ENCODE peak calls at places on chromosome 10, in five cellular contexts. Y is stomach, P is GM23248, E is Peyer's patch, G is transverse colon. R is an unnamed sample. For H3K9me3, the result is how much of the 10 kb centered on the place peaks cover.

GRCh38 chr10:24707445-24707844 is 16.2 kb downstream of the ARHGAP21 start:
- DNase-seq in P (peak), G (no peak), Y (no peak), E (no peak), R (no peak)

GRCh38 chr10:26486304-26486703 is 48.2 kb downstream of the APBB1IP start:
- DNase-seq in P (peak), E (no peak), G (no peak), Y (no peak), R (no peak)

GRCh38 chr10:12513775-12514663 is 164.7 kb downstream of the CAMK1D start:
- DNase-seq in E (no peak), P (no peak), Y (no peak), G (no peak), R (no peak)

GRCh38 chr10:104304927-104305326 is 33.3 kb downstream of the ITPRIP start:
- DNase-seq in P (no peak), E (no peak), G (no peak), Y (no peak), R (no peak)

GRCh38 chr10:72953687-72954086 is 919 bp downstream of the PLA2G12B start:
- DNase-seq in P (no peak), Y (no peak), E (peak), G (no peak), R (peak)

GRCh38 chr10:43361532-43362190 is 9.8 kb upstream of the FXYD4 start:
- DNase-seq in Y (no peak), G (no peak), E (no peak), P (no peak), R (no peak)

GRCh38 chr10:95742529-95742884 is 13.5 kb upstream of the ENTPD1 start:
- DNase-seq in P (no peak), Y (peak), E (no peak), G (peak), R (peak)

GRCh38 chr10:34628174-34628802 is 186.8 kb downstream of the PARD3 start:
- DNase-seq in G (peak), Y (peak), E (peak), P (no peak), R (peak)

GRCh38 chr10:120423350-120424197 is 33.5 kb upstream of the PLPP4 start:
- DNase-seq in Y (peak), P (peak), E (no peak), G (peak), R (peak)

GRCh38 chr10:8919291-8919690 is 864.8 kb downstream of the GATA3 start:
- DNase-seq in Y (no peak), E (no peak), G (no peak), P (no peak), R (no peak)

GRCh38 chr10:64397125-64397524 is 875.9 kb downstream of the REEP3 start:
- DNase-seq in G (no peak), P (no peak), Y (no peak), E (no peak), R (no peak)

GRCh38 chr10:30386801-30387588 is 37.9 kb upstream of the MTPAP start:
- DNase-seq in G (no peak), E (no peak), P (peak), Y (no peak), R (no peak)

GRCh38 chr10:113301342-113301984 is 251.4 kb upstream of the HABP2 start:
- DNase-seq in G (no peak), Y (no peak), P (no peak), E (no peak), R (no peak)

GRCh38 chr10:61341008-61341407 is 112.2 kb downstream of the TMEM26 start:
- DNase-seq in E (no peak), Y (no peak), G (no peak), P (no peak), R (no peak)

GRCh38 chr10:35493196-35494118 is 111.7 kb upstream of the GJD4 start:
- DNase-seq in Y (peak), G (peak), E (no peak), P (no peak), R (no peak)

GRCh38 chr10:3635697-3636096 is 149.3 kb downstream of the KLF6 start:
- DNase-seq in G (peak), P (no peak), Y (no peak), E (no peak), R (no peak)

GRCh38 chr10:26725837-26726727 is 28.6 kb downstream of the PDSS1 start:
- DNase-seq in E (peak), G (peak), P (peak), Y (peak), R (peak)

GRCh38 chr10:95394161-95394880 is 103.5 kb upstream of the PDLIM1 start:
- DNase-seq in E (no peak), P (peak), G (no peak), Y (no peak), R (no peak)

GRCh38 chr10:95832216-95833037 is 75.3 kb upstream of the CC2D2B start:
- DNase-seq in P (no peak), Y (no peak), G (peak), E (no peak), R (peak)

GRCh38 chr10:46022978-46023702 is 7.3 kb downstream of the NCOA4 start:
- DNase-seq in P (peak), Y (peak), E (peak), G (peak), R (peak)

GRCh38 chr10:116836087-116836486 is 13.2 kb upstream of the ENO4 start:
- DNase-seq in G (no peak), Y (no peak), P (no peak), E (no peak), R (no peak)

GRCh38 chr10:86366033-86366901 is at the start of gene GRID1:
- DNase-seq in E (peak), Y (no peak), G (no peak), P (peak), R (no peak)

GRCh38 chr10:69504576-69505250 is 53.4 kb downstream of the TSPAN15 start:
- DNase-seq in P (no peak), E (no peak), G (no peak), Y (no peak), R (no peak)

GRCh38 chr10:35016009-35016408 is 74.1 kb downstream of the CUL2 start:
- DNase-seq in G (no peak), E (no peak), Y (no peak), P (no peak), R (no peak)

GRCh38 chr10:105761861-105762260 is 1120.8 kb downstream of the SORCS3 start:
- DNase-seq in G (no peak), P (no peak), Y (no peak), E (no peak), R (no peak)

GRCh38 chr10:126119591-126119990 is 223.2 kb downstream of the FANK1 start:
- DNase-seq in E (no peak), P (peak), G (no peak), Y (no peak), R (no peak)

GRCh38 chr10:74544106-74544505 is 282.3 kb upstream of the KAT6B start:
- DNase-seq in G (no peak), E (no peak), Y (no peak), P (peak), R (no peak)

GRCh38 chr10:102059987-102060386 is 4.0 kb upstream of the ARMH3 start:
- DNase-seq in G (no peak), P (no peak), E (no peak), Y (no peak), R (no peak)

GRCh38 chr10:3476186-3476585 is 303.6 kb upstream of the PITRM1 start:
- DNase-seq in G (no peak), Y (no peak), P (peak), E (no peak), R (no peak)

GRCh38 chr10:73998623-73999622 is 1.0 kb downstream of the VCL start:
- DNase-seq in E (peak), G (peak), P (peak), Y (peak), R (peak)

GRCh38 chr10:111479966-111480365 is 403.1 kb downstream of the ADRA2A start:
- DNase-seq in Y (no peak), E (no peak), G (no peak), P (peak), R (no peak)

GRCh38 chr10:1368772-1369171 is 312.6 kb downstream of the WDR37 start:
- DNase-seq in Y (peak), G (peak), P (peak), E (peak), R (no peak)

DNA sequence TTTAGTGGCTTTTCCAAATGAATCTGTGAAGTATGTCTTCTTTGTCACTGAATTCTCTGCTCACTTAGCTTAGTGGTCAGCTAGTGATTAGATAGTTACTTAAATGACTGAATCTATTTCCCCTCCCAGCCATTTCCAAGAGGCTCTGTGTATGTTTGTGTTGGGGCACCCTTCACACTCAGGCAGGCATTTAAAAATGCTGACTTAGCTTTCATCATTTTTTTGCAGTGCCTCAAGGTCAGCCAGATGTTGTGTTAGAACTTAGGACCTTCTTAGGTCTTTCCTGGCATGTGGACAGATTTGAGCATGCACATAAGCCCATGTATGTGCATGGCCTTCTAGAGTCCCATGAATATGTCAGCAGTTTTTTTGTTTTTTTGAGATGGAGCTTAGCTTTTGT is 25.4 kb upstream of the HHEX start:
- DNase-seq in P (no peak), Y (no peak), G (no peak), E (no peak), R (no peak)
- H3K9me3 ChIP-seq in P (under half), Y (under half), G (under half), E (under half), R (under half)

GRCh38 chr10:130477360-130477759 is 341.2 kb downstream of the GLRX3 start:
- DNase-seq in P (no peak), E (no peak), Y (no peak), G (no peak), R (no peak)

GRCh38 chr10:130480491-130480890 is 344.3 kb downstream of the GLRX3 start:
- DNase-seq in P (no peak), E (no peak), Y (no peak), G (no peak), R (no peak)

GRCh38 chr10:130479146-130479545 is 343.0 kb downstream of the GLRX3 start:
- DNase-seq in G (no peak), P (no peak), E (no peak), Y (no peak), R (no peak)

GRCh38 chr10:130481076-130481930 is 345.1 kb downstream of the GLRX3 start:
- DNase-seq in Y (no peak), G (no peak), P (no peak), E (no peak), R (no peak)

GRCh38 chr10:130479906-130480305 is 343.7 kb downstream of the GLRX3 start:
- DNase-seq in Y (no peak), E (no peak), P (no peak), G (no peak), R (no peak)
- H3K9me3 ChIP-seq in Y (under half), E (under half), P (under half), G (under half), R (under half)

GRCh38 chr10:5123886-5124285 is 29.7 kb downstream of the AKR1C3 start:
- DNase-seq in P (no peak), E (no peak), Y (no peak), G (no peak), R (no peak)

GRCh38 chr10:5125315-5126044 is 31.3 kb downstream of the AKR1C3 start:
- DNase-seq in P (no peak), Y (no peak), G (no peak), E (no peak), R (no peak)
- H3K9me3 ChIP-seq in P (under half), Y (under half), G (under half), E (under half), R (under half)

GRCh38 chr10:21830037-21830436 is 173.5 kb downstream of the DNAJC1 start:
- DNase-seq in G (no peak), Y (no peak), P (no peak), E (no peak), R (no peak)
- H3K9me3 ChIP-seq in G (half or more), Y (under half), P (under half), E (under half), R (under half)

GRCh38 chr10:123570051-123570897 is 95.9 kb upstream of the GPR26 start:
- DNase-seq in P (no peak), Y (no peak), G (no peak), E (no peak), R (no peak)

GRCh38 chr10:123569436-123570010 is 96.6 kb upstream of the GPR26 start:
- DNase-seq in E (no peak), P (no peak), G (no peak), Y (no peak), R (no peak)

GRCh38 chr10:123571978-123572377 is 94.2 kb upstream of the GPR26 start:
- DNase-seq in E (no peak), P (no peak), Y (no peak), G (no peak), R (no peak)

GRCh38 chr10:123568751-123569150 is 97.4 kb upstream of the GPR26 start:
- DNase-seq in G (no peak), E (no peak), Y (no peak), P (no peak), R (no peak)

GRCh38 chr10:123570898-123571515 is 95.1 kb upstream of the GPR26 start:
- DNase-seq in E (no peak), Y (no peak), G (no peak), P (no peak), R (no peak)
- H3K9me3 ChIP-seq in E (under half), Y (under half), G (under half), P (under half), R (under half)

DNA sequence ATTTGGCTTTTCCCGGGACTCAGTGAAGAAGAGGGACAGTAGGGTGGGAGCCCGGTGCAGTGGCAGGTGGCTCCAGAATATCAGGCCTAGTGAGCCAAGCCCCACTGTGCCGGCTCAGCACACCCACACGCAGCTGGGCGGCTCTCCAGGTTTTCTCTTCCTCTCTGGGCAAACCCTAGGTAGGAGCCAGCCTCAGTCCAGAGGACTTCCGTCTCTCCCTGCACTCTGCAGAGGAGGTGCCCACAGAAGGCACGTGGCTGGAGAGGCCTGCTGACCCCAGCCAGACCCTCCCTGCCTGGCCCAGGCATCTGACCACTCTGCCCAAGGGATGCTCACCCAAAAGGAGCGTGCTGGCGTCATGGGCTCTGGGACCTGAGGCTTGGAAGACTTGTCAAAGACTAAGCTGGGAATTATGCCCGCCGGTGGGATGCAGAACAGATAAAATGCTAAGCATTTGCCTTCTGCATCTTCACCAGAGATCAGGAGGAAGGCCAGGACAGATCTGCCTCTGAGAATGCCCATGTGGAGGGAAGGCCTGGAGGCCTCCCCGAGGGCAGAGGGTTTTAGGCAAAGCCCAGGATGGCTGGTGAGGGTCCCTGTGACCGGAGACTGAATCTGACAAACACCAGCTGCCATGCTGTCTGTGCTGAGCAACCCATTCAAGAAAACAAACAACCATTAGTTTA is 40.2 kb downstream of the TCERG1L start:
- DNase-seq in G (no peak), Y (no peak), E (no peak), P (no peak), R (no peak)
- H3K9me3 ChIP-seq in G (under half), Y (under half), E (under half), P (under half), R (under half)

GRCh38 chr10:18571780-18572179 is 79.6 kb downstream of the NSUN6 start:
- DNase-seq in G (no peak), P (no peak), E (no peak), Y (no peak), R (no peak)
- H3K9me3 ChIP-seq in G (under half), P (under half), E (under half), Y (under half), R (under half)

GRCh38 chr10:130554701-130555410 is 418.7 kb downstream of the GLRX3 start:
- DNase-seq in P (no peak), Y (no peak), E (no peak), G (no peak), R (no peak)
- H3K9me3 ChIP-seq in P (under half), Y (under half), E (under half), G (under half), R (under half)

GRCh38 chr10:129742742-129743550 is 221.1 kb downstream of the EBF3 start:
- DNase-seq in P (no peak), G (no peak), E (peak), Y (peak), R (no peak)

GRCh38 chr10:129744134-129744895 is 219.8 kb downstream of the EBF3 start:
- DNase-seq in G (no peak), E (peak), Y (peak), P (no peak), R (no peak)

GRCh38 chr10:129741978-129742741 is 221.9 kb downstream of the EBF3 start:
- DNase-seq in G (no peak), E (peak), Y (peak), P (no peak), R (no peak)

GRCh38 chr10:129743738-129744133 is 220.3 kb downstream of the EBF3 start:
- DNase-seq in E (peak), Y (peak), G (no peak), P (no peak), R (no peak)

GRCh38 chr10:129744896-129745750 is 219.0 kb downstream of the EBF3 start:
- DNase-seq in Y (no peak), P (no peak), G (no peak), E (peak), R (no peak)
- H3K9me3 ChIP-seq in Y (under half), P (under half), G (under half), E (under half), R (under half)

DNA sequence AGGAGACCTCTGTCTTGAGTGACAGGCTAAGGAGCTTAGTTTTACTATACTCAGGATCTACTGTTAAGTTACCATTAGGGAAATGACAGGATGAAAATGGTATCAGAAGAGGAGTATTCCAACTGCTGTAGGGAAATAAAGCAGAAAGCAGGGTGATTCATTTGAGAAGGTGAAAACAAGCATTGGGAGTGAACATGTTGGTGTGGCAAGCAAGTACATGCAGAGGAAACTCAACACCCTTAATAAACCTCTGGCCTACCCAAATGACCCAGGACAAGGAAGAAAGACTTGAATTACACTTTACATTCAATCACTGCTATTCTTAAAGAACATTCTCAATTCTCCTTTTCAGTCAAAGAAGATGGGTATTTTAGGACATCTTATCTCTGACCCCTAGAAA is 28.7 kb downstream of the ERLIN1 start:
- DNase-seq in P (no peak), G (no peak), Y (no peak), E (no peak), R (no peak)
- H3K9me3 ChIP-seq in P (under half), G (under half), Y (under half), E (under half), R (under half)

R was measured in heart right ventricle.